ENCODE peak calls at places on chromosomes 1 and 21, in five cellular contexts. One of them, this sample, is unnamed.

GRCh38 chr21:42414928-42415769 is 11.4 kb downstream of the UBASH3A start:
- DNase-seq in GM10248: peak
- DNase-seq in cardiac fibroblast: peak
- DNase-seq in substantia nigra: no peak
- DNase-seq in NCI-H2227 treated with DMSO at 0.1 percent for 48 hours: no peak
- DNase-seq in this sample: no peak

GRCh38 chr1:7885513-7886298 is 32.8 kb upstream of the UTS2 start:
- DNase-seq in GM10248: no peak
- DNase-seq in NCI-H2227 treated with DMSO at 0.1 percent for 48 hours: no peak
- DNase-seq in substantia nigra: no peak
- DNase-seq in cardiac fibroblast: no peak
- DNase-seq in this sample: no peak

GRCh38 chr1:3282186-3282585 is 172.3 kb upstream of the ARHGEF16 start:
- DNase-seq in substantia nigra: no peak
- DNase-seq in cardiac fibroblast: no peak
- DNase-seq in GM10248: no peak
- DNase-seq in NCI-H2227 treated with DMSO at 0.1 percent for 48 hours: no peak
- DNase-seq in this sample: no peak

GRCh38 chr1:84538599-84538998 is 32.2 kb upstream of the GNG5 start:
- DNase-seq in GM10248: no peak
- DNase-seq in substantia nigra: no peak
- DNase-seq in NCI-H2227 treated with DMSO at 0.1 percent for 48 hours: no peak
- DNase-seq in cardiac fibroblast: no peak
- DNase-seq in this sample: no peak

GRCh38 chr1:17176306-17177061 is 28.4 kb upstream of the PADI1 start:
- DNase-seq in cardiac fibroblast: no peak
- DNase-seq in substantia nigra: no peak
- DNase-seq in GM10248: no peak
- DNase-seq in NCI-H2227 treated with DMSO at 0.1 percent for 48 hours: no peak
- DNase-seq in this sample: peak

GRCh38 chr21:29238967-29239289 is 59.8 kb upstream of the BACH1 start:
- DNase-seq in substantia nigra: no peak
- DNase-seq in GM10248: no peak
- DNase-seq in cardiac fibroblast: peak
- DNase-seq in NCI-H2227 treated with DMSO at 0.1 percent for 48 hours: no peak
- DNase-seq in this sample: peak

GRCh38 chr1:36207339-36207738 is 16.9 kb upstream of the THRAP3 start:
- DNase-seq in NCI-H2227 treated with DMSO at 0.1 percent for 48 hours: no peak
- DNase-seq in GM10248: peak
- DNase-seq in cardiac fibroblast: peak
- DNase-seq in substantia nigra: no peak
- DNase-seq in this sample: no peak

GRCh38 chr1:10891081-10891480 is 94.6 kb upstream of the CASZ1 start:
- DNase-seq in GM10248: no peak
- DNase-seq in cardiac fibroblast: no peak
- DNase-seq in substantia nigra: no peak
- DNase-seq in NCI-H2227 treated with DMSO at 0.1 percent for 48 hours: no peak
- DNase-seq in this sample: no peak

GRCh38 chr21:43740497-43741156 is 21.7 kb downstream of the PDXK start:
- DNase-seq in GM10248: no peak
- DNase-seq in NCI-H2227 treated with DMSO at 0.1 percent for 48 hours: peak
- DNase-seq in cardiac fibroblast: peak
- DNase-seq in substantia nigra: no peak
- DNase-seq in this sample: no peak

GRCh38 chr1:54480201-54480848 is 67.7 kb upstream of the ACOT11 start:
- DNase-seq in cardiac fibroblast: no peak
- DNase-seq in NCI-H2227 treated with DMSO at 0.1 percent for 48 hours: no peak
- DNase-seq in substantia nigra: no peak
- DNase-seq in GM10248: no peak
- DNase-seq in this sample: no peak

GRCh38 chr1:204978782-204979181 is 64.2 kb upstream of the CNTN2 start:
- DNase-seq in NCI-H2227 treated with DMSO at 0.1 percent for 48 hours: no peak
- DNase-seq in substantia nigra: no peak
- DNase-seq in cardiac fibroblast: no peak
- DNase-seq in GM10248: no peak
- DNase-seq in this sample: no peak

GRCh38 chr1:46179138-46180081 is 3.1 kb upstream of the P3R3URF start:
- DNase-seq in GM10248: peak
- DNase-seq in NCI-H2227 treated with DMSO at 0.1 percent for 48 hours: peak
- DNase-seq in cardiac fibroblast: peak
- DNase-seq in substantia nigra: peak
- DNase-seq in this sample: peak

GRCh38 chr21:46329796-46330195 is 5.8 kb downstream of the PCNT start:
- DNase-seq in GM10248: no peak
- DNase-seq in substantia nigra: no peak
- DNase-seq in NCI-H2227 treated with DMSO at 0.1 percent for 48 hours: no peak
- DNase-seq in cardiac fibroblast: no peak
- DNase-seq in this sample: no peak

GRCh38 chr1:75123756-75124155 is 10.4 kb upstream of the LHX8 start:
- DNase-seq in NCI-H2227 treated with DMSO at 0.1 percent for 48 hours: no peak
- DNase-seq in substantia nigra: no peak
- DNase-seq in cardiac fibroblast: no peak
- DNase-seq in GM10248: no peak
- DNase-seq in this sample: no peak

GRCh38 chr1:5980314-5981008 is 11.8 kb downstream of the NPHP4 start:
- DNase-seq in GM10248: no peak
- DNase-seq in substantia nigra: no peak
- DNase-seq in NCI-H2227 treated with DMSO at 0.1 percent for 48 hours: peak
- DNase-seq in cardiac fibroblast: peak
- DNase-seq in this sample: no peak

GRCh38 chr21:37848721-37849490 is 67.4 kb downstream of the KCNJ6 start:
- DNase-seq in GM10248: no peak
- DNase-seq in NCI-H2227 treated with DMSO at 0.1 percent for 48 hours: no peak
- DNase-seq in cardiac fibroblast: peak
- DNase-seq in substantia nigra: no peak
- DNase-seq in this sample: no peak

GRCh38 chr1:215845224-215845902 is 278.3 kb downstream of the KCTD3 start:
- DNase-seq in cardiac fibroblast: peak
- DNase-seq in NCI-H2227 treated with DMSO at 0.1 percent for 48 hours: no peak
- DNase-seq in substantia nigra: no peak
- DNase-seq in GM10248: no peak
- DNase-seq in this sample: peak

GRCh38 chr1:226995064-226995965 is 55.2 kb downstream of the COQ8A start:
- DNase-seq in NCI-H2227 treated with DMSO at 0.1 percent for 48 hours: no peak
- DNase-seq in cardiac fibroblast: no peak
- DNase-seq in GM10248: peak
- DNase-seq in substantia nigra: no peak
- DNase-seq in this sample: peak

GRCh38 chr1:59814180-59814900 is 409 bp upstream of the HOOK1 start:
- DNase-seq in cardiac fibroblast: no peak
- DNase-seq in GM10248: peak
- DNase-seq in substantia nigra: peak
- DNase-seq in NCI-H2227 treated with DMSO at 0.1 percent for 48 hours: peak
- DNase-seq in this sample: peak

GRCh38 chr1:87760100-87760499 is 431.4 kb downstream of the LMO4 start:
- DNase-seq in GM10248: no peak
- DNase-seq in substantia nigra: no peak
- DNase-seq in NCI-H2227 treated with DMSO at 0.1 percent for 48 hours: no peak
- DNase-seq in cardiac fibroblast: no peak
- DNase-seq in this sample: no peak

GRCh38 chr1:3902111-3902511 is 2.0 kb upstream of the C1orf174 start:
- DNase-seq in NCI-H2227 treated with DMSO at 0.1 percent for 48 hours: no peak
- DNase-seq in GM10248: no peak
- DNase-seq in cardiac fibroblast: no peak
- DNase-seq in substantia nigra: no peak
- DNase-seq in this sample: no peak

GRCh38 chr1:2194319-2194897 is at the start of gene FAAP20:
- DNase-seq in substantia nigra: peak
- DNase-seq in NCI-H2227 treated with DMSO at 0.1 percent for 48 hours: no peak
- DNase-seq in GM10248: peak
- DNase-seq in cardiac fibroblast: peak
- DNase-seq in this sample: peak

GRCh38 chr1:75765697-75766355 is 20.2 kb upstream of the RABGGTB start:
- DNase-seq in NCI-H2227 treated with DMSO at 0.1 percent for 48 hours: no peak
- DNase-seq in substantia nigra: no peak
- DNase-seq in GM10248: no peak
- DNase-seq in cardiac fibroblast: peak
- DNase-seq in this sample: no peak

GRCh38 chr1:201142011-201142853 is 12.0 kb downstream of the TMEM9 start:
- DNase-seq in substantia nigra: no peak
- DNase-seq in cardiac fibroblast: no peak
- DNase-seq in NCI-H2227 treated with DMSO at 0.1 percent for 48 hours: no peak
- DNase-seq in GM10248: no peak
- DNase-seq in this sample: no peak

GRCh38 chr1:151158311-151158710 is 1.9 kb downstream of the TNFAIP8L2 start:
- DNase-seq in GM10248: no peak
- DNase-seq in NCI-H2227 treated with DMSO at 0.1 percent for 48 hours: no peak
- DNase-seq in substantia nigra: no peak
- DNase-seq in cardiac fibroblast: no peak
- DNase-seq in this sample: no peak

GRCh38 chr1:223785808-223786207 is 59.9 kb downstream of the TP53BP2 start:
- DNase-seq in cardiac fibroblast: no peak
- DNase-seq in NCI-H2227 treated with DMSO at 0.1 percent for 48 hours: no peak
- DNase-seq in substantia nigra: no peak
- DNase-seq in GM10248: no peak
- DNase-seq in this sample: no peak

GRCh38 chr1:231778009-231778719 is 151.6 kb downstream of the DISC1 start:
- DNase-seq in NCI-H2227 treated with DMSO at 0.1 percent for 48 hours: no peak
- DNase-seq in GM10248: no peak
- DNase-seq in cardiac fibroblast: peak
- DNase-seq in substantia nigra: no peak
- DNase-seq in this sample: peak

GRCh38 chr21:39763282-39763970 is 18.4 kb downstream of the IGSF5 start:
- DNase-seq in substantia nigra: no peak
- DNase-seq in NCI-H2227 treated with DMSO at 0.1 percent for 48 hours: no peak
- DNase-seq in cardiac fibroblast: no peak
- DNase-seq in GM10248: no peak
- DNase-seq in this sample: no peak

GRCh38 chr1:18175530-18176377 is 68.2 kb downstream of the IGSF21 start:
- DNase-seq in GM10248: no peak
- DNase-seq in substantia nigra: no peak
- DNase-seq in cardiac fibroblast: no peak
- DNase-seq in NCI-H2227 treated with DMSO at 0.1 percent for 48 hours: no peak
- DNase-seq in this sample: no peak

GRCh38 chr21:34914239-34914638 is 134.9 kb downstream of the RUNX1 start:
- DNase-seq in NCI-H2227 treated with DMSO at 0.1 percent for 48 hours: no peak
- DNase-seq in substantia nigra: no peak
- DNase-seq in cardiac fibroblast: no peak
- DNase-seq in GM10248: no peak
- DNase-seq in this sample: no peak

GRCh38 chr1:35807614-35808375 is at the start of gene AGO4:
- DNase-seq in cardiac fibroblast: peak
- DNase-seq in NCI-H2227 treated with DMSO at 0.1 percent for 48 hours: peak
- DNase-seq in substantia nigra: peak
- DNase-seq in GM10248: peak
- DNase-seq in this sample: peak

GRCh38 chr1:24481098-24481497 is 21.5 kb upstream of the RCAN3 start:
- DNase-seq in substantia nigra: no peak
- DNase-seq in GM10248: peak
- DNase-seq in cardiac fibroblast: no peak
- DNase-seq in NCI-H2227 treated with DMSO at 0.1 percent for 48 hours: no peak
- DNase-seq in this sample: peak

GRCh38 chr1:19037659-19038058 is 81.2 kb upstream of the IFFO2 start:
- DNase-seq in NCI-H2227 treated with DMSO at 0.1 percent for 48 hours: no peak
- DNase-seq in GM10248: no peak
- DNase-seq in substantia nigra: no peak
- DNase-seq in cardiac fibroblast: no peak
- DNase-seq in this sample: no peak

GRCh38 chr1:21655748-21656147 is 13.4 kb downstream of the RAP1GAP start:
- DNase-seq in substantia nigra: no peak
- DNase-seq in GM10248: no peak
- DNase-seq in cardiac fibroblast: no peak
- DNase-seq in NCI-H2227 treated with DMSO at 0.1 percent for 48 hours: no peak
- DNase-seq in this sample: peak

GRCh38 chr1:32546611-32547010 is 7.4 kb downstream of the ZBTB8A start:
- DNase-seq in cardiac fibroblast: no peak
- DNase-seq in NCI-H2227 treated with DMSO at 0.1 percent for 48 hours: no peak
- DNase-seq in substantia nigra: no peak
- DNase-seq in GM10248: no peak
- DNase-seq in this sample: no peak

GRCh38 chr1:109529895-109530456 is 9.7 kb upstream of the GPR61 start:
- DNase-seq in cardiac fibroblast: no peak
- DNase-seq in substantia nigra: no peak
- DNase-seq in GM10248: no peak
- DNase-seq in NCI-H2227 treated with DMSO at 0.1 percent for 48 hours: no peak
- DNase-seq in this sample: no peak

GRCh38 chr1:39098569-39099250 is 72.6 kb downstream of the NDUFS5 start:
- DNase-seq in cardiac fibroblast: peak
- DNase-seq in NCI-H2227 treated with DMSO at 0.1 percent for 48 hours: peak
- DNase-seq in GM10248: peak
- DNase-seq in substantia nigra: peak
- DNase-seq in this sample: peak

GRCh38 chr1:116152950-116153691 is 41.9 kb downstream of the MAB21L3 start:
- DNase-seq in cardiac fibroblast: no peak
- DNase-seq in substantia nigra: no peak
- DNase-seq in GM10248: no peak
- DNase-seq in NCI-H2227 treated with DMSO at 0.1 percent for 48 hours: no peak
- DNase-seq in this sample: no peak